ENCODE peak calls at places on chromosome 14, in ten cellular contexts. U, M, X, Q, P, T, L, G, W and D are unnamed samples.

GRCh38 chr14:90400904-90401561 is 4.2 kb downstream of the CALM1 start:
- DNase-seq in U (no peak), M (no peak), X (no peak), Q (no peak), P (no peak), T (no peak), L (no peak), G (no peak), W (no peak), D (no peak)

GRCh38 chr14:99238234-99238633 is 33.8 kb downstream of the BCL11B start:
- DNase-seq in U (no peak), M (no peak), X (no peak), Q (no peak), P (no peak), T (no peak), L (no peak), G (no peak), W (no peak), D (no peak)

GRCh38 chr14:92582706-92583452 is 69.3 kb downstream of the RIN3 start:
- DNase-seq in U (no peak), M (no peak), X (no peak), Q (no peak), P (no peak), T (no peak), L (no peak), G (no peak), W (no peak), D (no peak)

GRCh38 chr14:65604535-65604934 is 192.0 kb downstream of the FUT8 start:
- DNase-seq in U (no peak), M (no peak), X (no peak), Q (no peak), P (peak), T (no peak), L (no peak), G (no peak), W (no peak), D (no peak)

GRCh38 chr14:77025744-77026165 is 2.8 kb downstream of the IRF2BPL start:
- DNase-seq in U (no peak), M (no peak), X (no peak), Q (no peak), P (no peak), T (no peak), L (no peak), G (no peak), W (no peak), D (no peak)

GRCh38 chr14:79419571-79420327 is 791.6 kb downstream of the DIO2 start:
- DNase-seq in U (peak), M (no peak), X (no peak), Q (no peak), P (no peak), T (no peak), L (no peak), G (no peak), W (no peak), D (no peak)

GRCh38 chr14:24219080-24219479 is 3.2 kb upstream of the MDP1 start:
- DNase-seq in U (no peak), M (no peak), X (no peak), Q (no peak), P (no peak), T (no peak), L (no peak), G (no peak), W (no peak), D (no peak)

GRCh38 chr14:88352299-88353097 is 29.4 kb upstream of the KCNK10 start:
- DNase-seq in U (peak), M (peak), X (no peak), Q (no peak), P (no peak), T (no peak), L (no peak), G (no peak), W (no peak), D (no peak)

GRCh38 chr14:83297361-83297760 is 1763.7 kb upstream of the SEL1L start:
- DNase-seq in U (no peak), M (no peak), X (no peak), Q (no peak), P (no peak), T (no peak), L (no peak), G (no peak), W (no peak), D (no peak)

GRCh38 chr14:34650786-34651584 is 21.0 kb upstream of the SNX6 start:
- DNase-seq in U (peak), M (no peak), X (no peak), Q (peak), P (no peak), T (peak), L (no peak), G (no peak), W (no peak), D (peak)

GRCh38 chr14:93941293-93941910 is 14.3 kb downstream of the FAM181A start:
- DNase-seq in U (peak), M (no peak), X (no peak), Q (peak), P (no peak), T (peak), L (no peak), G (peak), W (no peak), D (peak)

GRCh38 chr14:69667938-69668336 is 56.5 kb downstream of the SUSD6 start:
- DNase-seq in U (no peak), M (no peak), X (no peak), Q (no peak), P (peak), T (no peak), L (no peak), G (no peak), W (no peak), D (no peak)

GRCh38 chr14:45089813-45090212 is 5.9 kb downstream of the PRPF39 start:
- DNase-seq in U (peak), M (no peak), X (no peak), Q (no peak), P (no peak), T (peak), L (no peak), G (no peak), W (no peak), D (no peak)

GRCh38 chr14:95953111-95953724 is 76.6 kb downstream of the TUNAR start:
- DNase-seq in U (no peak), M (no peak), X (no peak), Q (no peak), P (no peak), T (no peak), L (no peak), G (no peak), W (no peak), D (no peak)

GRCh38 chr14:70013269-70013873 is 134.2 kb downstream of the SMOC1 start:
- DNase-seq in U (peak), M (no peak), X (no peak), Q (no peak), P (no peak), T (no peak), L (peak), G (no peak), W (no peak), D (peak)

GRCh38 chr14:102088012-102088792 is 1.4 kb upstream of the HSP90AA1 start:
- DNase-seq in U (no peak), M (peak), X (peak), Q (no peak), P (peak), T (no peak), L (peak), G (no peak), W (peak), D (no peak)

GRCh38 chr14:102574840-102575478 is 17.5 kb upstream of the RCOR1 start:
- DNase-seq in U (no peak), M (no peak), X (no peak), Q (no peak), P (no peak), T (no peak), L (no peak), G (no peak), W (no peak), D (no peak)